ENCODE peak calls at places on chromosomes 12 and 14, in five cellular contexts. One of them, this sample, is unnamed.

GRCh38 chr12:2693204-2693860 is 101.4 kb upstream of the FKBP4 start:
- DNase-seq in CD4-positive, alpha-beta memory T cell: no peak
- DNase-seq in neural progenitor cell: peak; percentile 42
- DNase-seq in heart right ventricle: no peak
- DNase-seq in lower lobe of right lung: no peak
- DNase-seq in this sample: peak; percentile 50

GRCh38 chr14:23056956-23057756 is at the start of gene CDH24:
- DNase-seq in CD4-positive, alpha-beta memory T cell: peak; percentile 60
- DNase-seq in lower lobe of right lung: peak; percentile 79
- DNase-seq in heart right ventricle: peak; percentile 61
- DNase-seq in neural progenitor cell: peak; percentile 94
- DNase-seq in this sample: no peak

GRCh38 chr14:53953828-53954550 is 2.6 kb downstream of the BMP4 start:
- DNase-seq in neural progenitor cell: peak; percentile 61
- DNase-seq in CD4-positive, alpha-beta memory T cell: no peak
- DNase-seq in heart right ventricle: peak; percentile 41
- DNase-seq in lower lobe of right lung: peak; percentile 59
- DNase-seq in this sample: no peak

GRCh38 chr12:7190268-7191055 is 976 bp downstream of the PEX5 start:
- DNase-seq in CD4-positive, alpha-beta memory T cell: peak; percentile 8
- DNase-seq in heart right ventricle: peak; percentile 18
- DNase-seq in lower lobe of right lung: peak; percentile 58
- DNase-seq in neural progenitor cell: peak; percentile 63
- DNase-seq in this sample: no peak

GRCh38 chr14:45201908-45202307 is 51.1 kb downstream of the MIS18BP1 start:
- DNase-seq in CD4-positive, alpha-beta memory T cell: peak; percentile 2
- DNase-seq in neural progenitor cell: peak; percentile 12
- DNase-seq in heart right ventricle: no peak
- DNase-seq in lower lobe of right lung: no peak
- DNase-seq in this sample: no peak

GRCh38 chr12:56086096-56086495 is 6.1 kb downstream of the ERBB3 start:
- DNase-seq in lower lobe of right lung: no peak
- DNase-seq in CD4-positive, alpha-beta memory T cell: no peak
- DNase-seq in neural progenitor cell: no peak
- DNase-seq in heart right ventricle: no peak
- DNase-seq in this sample: no peak

GRCh38 chr12:91249059-91250055 is 66.7 kb upstream of the DCN start:
- DNase-seq in heart right ventricle: no peak
- DNase-seq in CD4-positive, alpha-beta memory T cell: no peak
- DNase-seq in neural progenitor cell: no peak
- DNase-seq in lower lobe of right lung: no peak
- DNase-seq in this sample: no peak

GRCh38 chr14:37091651-37092050 is 80.8 kb downstream of the SLC25A21 start:
- DNase-seq in lower lobe of right lung: no peak
- DNase-seq in CD4-positive, alpha-beta memory T cell: no peak
- DNase-seq in heart right ventricle: no peak
- DNase-seq in neural progenitor cell: no peak
- DNase-seq in this sample: no peak

GRCh38 chr12:68639396-68639767 is 28.7 kb downstream of the RAP1B start:
- DNase-seq in lower lobe of right lung: no peak
- DNase-seq in neural progenitor cell: no peak
- DNase-seq in CD4-positive, alpha-beta memory T cell: no peak
- DNase-seq in heart right ventricle: no peak
- DNase-seq in this sample: no peak

GRCh38 chr12:71157601-71158233 is at the start of gene TSPAN8:
- DNase-seq in heart right ventricle: no peak
- DNase-seq in CD4-positive, alpha-beta memory T cell: no peak
- DNase-seq in lower lobe of right lung: no peak
- DNase-seq in neural progenitor cell: no peak
- DNase-seq in this sample: no peak

GRCh38 chr12:19409376-19409775 is 29.9 kb upstream of the AEBP2 start:
- DNase-seq in neural progenitor cell: no peak
- DNase-seq in lower lobe of right lung: no peak
- DNase-seq in CD4-positive, alpha-beta memory T cell: no peak
- DNase-seq in heart right ventricle: no peak
- DNase-seq in this sample: no peak

GRCh38 chr12:1590083-1590979 is 4.0 kb downstream of the FBXL14 start:
- DNase-seq in neural progenitor cell: peak; percentile 94
- DNase-seq in lower lobe of right lung: no peak
- DNase-seq in heart right ventricle: peak; percentile 25
- DNase-seq in CD4-positive, alpha-beta memory T cell: no peak
- DNase-seq in this sample: no peak

GRCh38 chr12:20212036-20212435 is 156.3 kb upstream of the PDE3A start:
- DNase-seq in neural progenitor cell: no peak
- DNase-seq in CD4-positive, alpha-beta memory T cell: no peak
- DNase-seq in heart right ventricle: no peak
- DNase-seq in lower lobe of right lung: no peak
- DNase-seq in this sample: no peak

GRCh38 chr14:101116065-101116464 is 212.5 kb upstream of the RTL1 start:
- DNase-seq in CD4-positive, alpha-beta memory T cell: no peak
- DNase-seq in heart right ventricle: no peak
- DNase-seq in neural progenitor cell: no peak
- DNase-seq in lower lobe of right lung: no peak
- DNase-seq in this sample: peak; percentile 52

GRCh38 chr12:89709994-89710872 is 1.6 kb upstream of the ATP2B1 start:
- DNase-seq in CD4-positive, alpha-beta memory T cell: peak; percentile 47
- DNase-seq in heart right ventricle: peak; percentile 73
- DNase-seq in lower lobe of right lung: peak; percentile 78
- DNase-seq in neural progenitor cell: peak; percentile 77
- DNase-seq in this sample: peak; percentile 77

GRCh38 chr14:61525293-61526011 is 169.9 kb upstream of the HIF1A start:
- DNase-seq in lower lobe of right lung: peak; percentile 70
- DNase-seq in heart right ventricle: peak; percentile 52
- DNase-seq in CD4-positive, alpha-beta memory T cell: peak; percentile 34
- DNase-seq in neural progenitor cell: no peak
- DNase-seq in this sample: peak; percentile 94

GRCh38 chr14:69484444-69485113 is at the start of gene PLEKHD1:
- DNase-seq in neural progenitor cell: peak; percentile 80
- DNase-seq in lower lobe of right lung: peak; percentile 61
- DNase-seq in CD4-positive, alpha-beta memory T cell: no peak
- DNase-seq in heart right ventricle: no peak
- DNase-seq in this sample: no peak

GRCh38 chr12:116529048-116529447 is 30.1 kb upstream of the MAP1LC3B2 start:
- DNase-seq in neural progenitor cell: no peak
- DNase-seq in lower lobe of right lung: no peak
- DNase-seq in CD4-positive, alpha-beta memory T cell: no peak
- DNase-seq in heart right ventricle: no peak
- DNase-seq in this sample: no peak

GRCh38 chr12:49345048-49345839 is 1.4 kb upstream of the DNAJC22 start:
- DNase-seq in heart right ventricle: no peak
- DNase-seq in CD4-positive, alpha-beta memory T cell: no peak
- DNase-seq in neural progenitor cell: peak; percentile 81
- DNase-seq in lower lobe of right lung: no peak
- DNase-seq in this sample: no peak

GRCh38 chr12:41287500-41287899 is 99.4 kb downstream of the PDZRN4 start:
- DNase-seq in neural progenitor cell: no peak
- DNase-seq in lower lobe of right lung: no peak
- DNase-seq in heart right ventricle: no peak
- DNase-seq in CD4-positive, alpha-beta memory T cell: no peak
- DNase-seq in this sample: no peak

GRCh38 chr14:93060841-93061240 is 54.9 kb downstream of the ITPK1 start:
- DNase-seq in CD4-positive, alpha-beta memory T cell: no peak
- DNase-seq in heart right ventricle: no peak
- DNase-seq in lower lobe of right lung: no peak
- DNase-seq in neural progenitor cell: no peak
- DNase-seq in this sample: no peak

GRCh38 chr14:90521121-90521929 is 124.5 kb downstream of the CALM1 start:
- DNase-seq in CD4-positive, alpha-beta memory T cell: no peak
- DNase-seq in neural progenitor cell: no peak
- DNase-seq in lower lobe of right lung: peak; percentile 59
- DNase-seq in heart right ventricle: no peak
- DNase-seq in this sample: no peak

GRCh38 chr12:34406996-34407300 is 384.7 kb downstream of the ALG10 start:
- DNase-seq in CD4-positive, alpha-beta memory T cell: no peak
- DNase-seq in heart right ventricle: no peak
- DNase-seq in neural progenitor cell: no peak
- DNase-seq in lower lobe of right lung: peak; percentile 5
- DNase-seq in this sample: no peak

GRCh38 chr14:51786227-51786626 is 74.2 kb upstream of the GNG2 start:
- DNase-seq in CD4-positive, alpha-beta memory T cell: no peak
- DNase-seq in lower lobe of right lung: no peak
- DNase-seq in heart right ventricle: no peak
- DNase-seq in neural progenitor cell: no peak
- DNase-seq in this sample: no peak

GRCh38 chr12:85804663-85805062 is 31.5 kb downstream of the RASSF9 start:
- DNase-seq in neural progenitor cell: no peak
- DNase-seq in CD4-positive, alpha-beta memory T cell: no peak
- DNase-seq in heart right ventricle: no peak
- DNase-seq in lower lobe of right lung: no peak
- DNase-seq in this sample: no peak

GRCh38 chr12:131251336-131252101 is 297.8 kb downstream of the ADGRD1 start:
- DNase-seq in lower lobe of right lung: no peak
- DNase-seq in neural progenitor cell: no peak
- DNase-seq in heart right ventricle: no peak
- DNase-seq in CD4-positive, alpha-beta memory T cell: no peak
- DNase-seq in this sample: no peak

GRCh38 chr12:131253376-131254026 is 299.8 kb downstream of the ADGRD1 start:
- DNase-seq in neural progenitor cell: no peak
- DNase-seq in CD4-positive, alpha-beta memory T cell: no peak
- DNase-seq in lower lobe of right lung: no peak
- DNase-seq in heart right ventricle: no peak
- DNase-seq in this sample: no peak

GRCh38 chr12:131249291-131250027 is 295.8 kb downstream of the ADGRD1 start:
- DNase-seq in neural progenitor cell: no peak
- DNase-seq in CD4-positive, alpha-beta memory T cell: no peak
- DNase-seq in heart right ventricle: no peak
- DNase-seq in lower lobe of right lung: no peak
- DNase-seq in this sample: no peak

GRCh38 chr12:131250951-131251315 is 297.2 kb downstream of the ADGRD1 start:
- DNase-seq in neural progenitor cell: no peak
- DNase-seq in lower lobe of right lung: peak; percentile 20
- DNase-seq in CD4-positive, alpha-beta memory T cell: no peak
- DNase-seq in heart right ventricle: no peak
- DNase-seq in this sample: no peak

DNA sequence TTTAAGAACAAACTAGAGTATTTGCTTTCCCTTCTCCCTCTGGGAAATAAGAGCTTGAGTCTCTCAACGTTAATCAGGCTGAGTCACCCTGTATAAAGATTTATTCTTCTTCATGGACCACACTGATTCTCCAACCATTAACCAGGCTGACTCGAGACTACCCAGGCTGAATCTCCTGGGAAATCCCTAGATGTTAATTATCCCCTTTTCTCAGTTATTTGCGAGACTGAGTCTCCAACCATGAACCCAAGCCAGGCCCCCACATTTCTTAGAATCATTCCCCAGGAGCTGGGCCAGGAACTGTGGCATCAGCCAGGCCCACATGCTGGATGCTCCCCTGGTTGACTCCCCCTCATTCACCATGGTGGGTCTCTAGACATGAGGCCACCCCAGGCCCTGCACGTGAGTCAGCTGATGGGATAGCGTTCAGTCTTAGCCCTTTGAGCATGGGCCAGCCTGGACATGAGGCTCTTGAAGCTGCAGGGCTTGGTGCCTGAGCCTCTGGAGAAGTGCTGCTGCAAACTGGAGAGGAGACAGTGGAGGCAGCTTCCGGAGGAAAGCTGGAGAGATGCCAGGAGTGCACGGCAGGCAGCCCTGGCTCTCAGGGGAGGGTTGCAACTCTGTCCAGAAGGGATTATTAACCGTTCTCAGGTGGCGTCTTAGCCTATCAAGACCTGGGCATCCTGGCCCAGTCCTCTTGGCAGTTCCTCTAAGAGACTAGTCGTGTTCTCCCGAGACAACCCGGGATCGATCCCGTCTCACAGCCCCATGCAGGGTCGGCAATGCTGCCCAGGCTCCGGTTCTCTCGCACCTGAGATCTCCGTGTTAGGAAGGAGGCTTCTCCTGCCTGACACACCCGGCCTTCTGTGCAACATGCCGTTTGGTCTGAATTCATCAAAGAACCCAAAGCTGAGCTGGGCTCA is 296.6 kb downstream of the ADGRD1 start:
- DNase-seq in neural progenitor cell: no peak
- DNase-seq in lower lobe of right lung: peak; percentile 42
- DNase-seq in CD4-positive, alpha-beta memory T cell: no peak
- DNase-seq in heart right ventricle: no peak
- DNase-seq in this sample: no peak
- H3K27ac ChIP-seq in neural progenitor cell: no peak overlapping the region
- H3K27ac ChIP-seq in lower lobe of right lung: no peak overlapping the region
- H3K27ac ChIP-seq in CD4-positive, alpha-beta memory T cell: no peak overlapping the region
- H3K27ac ChIP-seq in heart right ventricle: no peak overlapping the region
- H3K27ac ChIP-seq in this sample: no peak overlapping the region

GRCh38 chr12:119666226-119666808 is 1.6 kb upstream of the PRKAB1 start:
- DNase-seq in CD4-positive, alpha-beta memory T cell: no peak
- DNase-seq in lower lobe of right lung: no peak
- DNase-seq in heart right ventricle: no peak
- DNase-seq in neural progenitor cell: no peak
- DNase-seq in this sample: no peak
- H3K27ac ChIP-seq in CD4-positive, alpha-beta memory T cell: no peak overlapping the region
- H3K27ac ChIP-seq in lower lobe of right lung: no peak overlapping the region
- H3K27ac ChIP-seq in heart right ventricle: no peak overlapping the region
- H3K27ac ChIP-seq in neural progenitor cell: no peak overlapping the region
- H3K27ac ChIP-seq in this sample: no peak overlapping the region

GRCh38 chr12:52496054-52496453 is 3.0 kb upstream of the KRT6A start:
- DNase-seq in CD4-positive, alpha-beta memory T cell: no peak
- DNase-seq in heart right ventricle: no peak
- DNase-seq in neural progenitor cell: no peak
- DNase-seq in lower lobe of right lung: no peak
- DNase-seq in this sample: no peak

GRCh38 chr12:52494100-52494499 is 1.0 kb upstream of the KRT6A start:
- DNase-seq in lower lobe of right lung: no peak
- DNase-seq in heart right ventricle: no peak
- DNase-seq in CD4-positive, alpha-beta memory T cell: no peak
- DNase-seq in neural progenitor cell: no peak
- DNase-seq in this sample: no peak

GRCh38 chr12:52496590-52497071 is 3.6 kb upstream of the KRT6A start:
- DNase-seq in neural progenitor cell: peak; percentile 60
- DNase-seq in lower lobe of right lung: no peak
- DNase-seq in CD4-positive, alpha-beta memory T cell: no peak
- DNase-seq in heart right ventricle: no peak
- DNase-seq in this sample: no peak

GRCh38 chr12:52494518-52494917 is 1.5 kb upstream of the KRT6A start:
- DNase-seq in lower lobe of right lung: peak; percentile 67
- DNase-seq in neural progenitor cell: no peak
- DNase-seq in CD4-positive, alpha-beta memory T cell: no peak
- DNase-seq in heart right ventricle: no peak
- DNase-seq in this sample: peak; percentile 77

GRCh38 chr12:52495385-52495784 is 2.3 kb upstream of the KRT6A start:
- DNase-seq in lower lobe of right lung: peak; percentile 51
- DNase-seq in neural progenitor cell: peak; percentile 30
- DNase-seq in heart right ventricle: no peak
- DNase-seq in CD4-positive, alpha-beta memory T cell: no peak
- DNase-seq in this sample: no peak
- H3K27ac ChIP-seq in lower lobe of right lung: no peak overlapping the region
- H3K27ac ChIP-seq in neural progenitor cell: no peak overlapping the region
- H3K27ac ChIP-seq in heart right ventricle: no peak overlapping the region
- H3K27ac ChIP-seq in CD4-positive, alpha-beta memory T cell: no peak overlapping the region
- H3K27ac ChIP-seq in this sample: no peak overlapping the region

DNA sequence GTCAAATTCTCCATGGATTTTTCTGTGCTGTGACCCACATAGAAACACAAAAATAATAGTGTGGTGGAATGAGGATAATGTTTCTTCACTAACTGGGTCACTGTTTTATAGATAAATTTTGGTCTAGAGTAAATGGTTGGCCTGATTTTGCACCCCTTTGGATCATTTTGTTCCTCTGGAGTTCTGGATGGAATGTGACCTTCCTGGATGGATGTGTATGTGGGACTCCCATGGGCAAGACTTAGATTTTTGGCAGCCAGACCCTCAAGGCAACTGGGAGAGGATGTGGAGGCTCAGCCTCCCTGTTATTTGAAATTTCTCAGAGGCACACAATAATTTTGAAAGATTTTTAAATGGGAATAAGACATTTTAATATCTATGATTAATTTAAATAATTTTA is 52.8 kb upstream of the RNU6-8 start:
- DNase-seq in CD4-positive, alpha-beta memory T cell: no peak
- DNase-seq in lower lobe of right lung: no peak
- DNase-seq in heart right ventricle: no peak
- DNase-seq in neural progenitor cell: no peak
- DNase-seq in this sample: no peak
- H3K27ac ChIP-seq in CD4-positive, alpha-beta memory T cell: no peak overlapping the region
- H3K27ac ChIP-seq in lower lobe of right lung: no peak overlapping the region
- H3K27ac ChIP-seq in heart right ventricle: peak overlapping the region; percentile 22
- H3K27ac ChIP-seq in neural progenitor cell: peak overlapping the region; percentile 56
- H3K27ac ChIP-seq in this sample: peak overlapping the region; percentile 54

This sample was measured in right atrium auricular region.